ENCODE peak calls at places on chromosomes 4 and X, in five cellular contexts. H, Z, W, V and B are unnamed samples.

GRCh38 chr4:85445058-85445639 is 29.8 kb upstream of the ARHGAP24 start:
- DNase-seq in W (no peak), Z (no peak), V (no peak), H (no peak), B (no peak)

GRCh38 chr4:150104401-150105027 is 26.3 kb downstream of the DCLK2 start:
- DNase-seq in W (no peak), H (no peak), V (no peak), Z (no peak), B (no peak)

GRCh38 chr4:141599853-141600252 is 36.5 kb upstream of the IL15 start:
- DNase-seq in H (no peak), W (no peak), Z (no peak), V (no peak), B (no peak)

GRCh38 chr4:158446106-158446505 is 75.6 kb upstream of the RXFP1 start:
- DNase-seq in V (no peak), W (no peak), H (no peak), Z (no peak), B (no peak)

GRCh38 chrX:16885628-16886027 is 15.5 kb upstream of the RBBP7 start:
- DNase-seq in V (no peak), W (no peak), Z (no peak), H (no peak), B (no peak)

GRCh38 chrX:22383988-22384387 is 111.3 kb downstream of the CBLL2 start:
- DNase-seq in H (no peak), V (no peak), W (no peak), Z (no peak), B (no peak)

GRCh38 chr4:123398151-123398802 is 1.7 kb downstream of the SPRY1 start:
- DNase-seq in Z (peak), H (peak), V (peak), W (peak), B (peak)

GRCh38 chr4:105666693-105667092 is 41.8 kb downstream of the INTS12 start:
- DNase-seq in V (no peak), H (no peak), Z (no peak), W (no peak), B (no peak)

GRCh38 chr4:73860175-73860574 is 7.1 kb downstream of the PF4V1 start:
- DNase-seq in V (no peak), W (no peak), H (no peak), Z (no peak), B (no peak)

GRCh38 chr4:4969298-4969697 is 50.0 kb downstream of the CYTL1 start:
- DNase-seq in Z (no peak), H (no peak), V (no peak), W (no peak), B (no peak)

GRCh38 chrX:72124540-72125201 is 7.0 kb downstream of the RTL5 start:
- DNase-seq in Z (no peak), W (no peak), V (no peak), H (no peak), B (no peak)

GRCh38 chr4:80307183-80307735 is 28.3 kb upstream of the CFAP299 start:
- DNase-seq in W (no peak), Z (no peak), H (no peak), V (no peak), B (no peak)

GRCh38 chr4:100041646-100042045 is 91.6 kb upstream of the H2AZ1 start:
- DNase-seq in W (no peak), H (no peak), Z (no peak), V (no peak), B (no peak)

GRCh38 chrX:93673869-93674271 is at the start of gene FAM133A:
- DNase-seq in Z (no peak), V (no peak), W (no peak), H (no peak), B (no peak)

GRCh38 chr4:48079972-48080391 is 54.1 kb downstream of the TXK start:
- DNase-seq in V (no peak), W (no peak), H (no peak), Z (no peak), B (no peak)

GRCh38 chrX:152895724-152896420 is 2.0 kb upstream of the ZNF185 start:
- DNase-seq in V (peak), H (no peak), Z (no peak), W (no peak), B (no peak)

GRCh38 chr4:102246416-102246815 is 98.9 kb downstream of the SLC39A8 start:
- DNase-seq in Z (no peak), H (no peak), W (no peak), V (no peak), B (no peak)

GRCh38 chrX:55710701-55711100 is 6.8 kb upstream of the RRAGB start:
- DNase-seq in Z (no peak), H (no peak), W (no peak), V (no peak), B (no peak)

GRCh38 chr4:54764501-54764900 is 106.7 kb downstream of the KIT start:
- DNase-seq in W (no peak), V (no peak), Z (no peak), H (no peak), B (no peak)

GRCh38 chr4:73753215-73753614 is 12.8 kb downstream of the CXCL8 start:
- DNase-seq in Z (no peak), H (no peak), V (no peak), W (no peak), B (no peak)

GRCh38 chrX:68938244-68939004 is 109.6 kb downstream of the EFNB1 start:
- DNase-seq in W (no peak), Z (no peak), H (no peak), V (no peak), B (no peak)

GRCh38 chr4:8708401-8709021 is 115.9 kb downstream of the CPZ start:
- DNase-seq in H (no peak), W (no peak), Z (no peak), V (peak), B (peak)

GRCh38 chrX:150775569-150776350 is 82.6 kb downstream of the MTMR1 start:
- DNase-seq in V (no peak), Z (no peak), H (no peak), W (no peak), B (no peak)

GRCh38 chr4:152901205-152901604 is 34.9 kb upstream of the FHDC1 start:
- DNase-seq in W (no peak), V (no peak), H (no peak), Z (no peak), B (no peak)

GRCh38 chr4:137678796-137679195 is 146.5 kb upstream of the PCDH18 start:
- DNase-seq in W (no peak), V (no peak), Z (no peak), H (no peak), B (no peak)

GRCh38 chrX:62923093-62923492 is 428.0 kb downstream of the SPIN4 start:
- DNase-seq in W (no peak), H (no peak), Z (no peak), V (no peak), B (no peak)

GRCh38 chrX:115584715-115585114 is 23.7 kb downstream of the PLS3 start:
- DNase-seq in H (no peak), Z (no peak), W (no peak), V (no peak), B (no peak)

GRCh38 chr4:163492951-163493504 is 1.5 kb upstream of the TMA16 start:
- DNase-seq in Z (no peak), H (no peak), V (no peak), W (no peak), B (no peak)

GRCh38 chr4:6474705-6475457 is 2.5 kb upstream of the PPP2R2C start:
- DNase-seq in H (no peak), V (no peak), W (no peak), Z (no peak), B (no peak)

GRCh38 chr4:128782875-128783614 is 26.5 kb upstream of the JADE1 start:
- DNase-seq in Z (no peak), H (no peak), V (no peak), W (no peak), B (no peak)

GRCh38 chrX:65866146-65866545 is 173.7 kb downstream of the VSIG4 start:
- DNase-seq in Z (peak), V (no peak), H (peak), W (peak), B (no peak)

GRCh38 chrX:94065091-94065490 is 391.1 kb downstream of the FAM133A start:
- DNase-seq in Z (no peak), H (no peak), V (no peak), W (no peak), B (no peak)

GRCh38 chr4:107482546-107482945 is 237.5 kb downstream of the PAPSS1 start:
- DNase-seq in V (no peak), H (no peak), W (no peak), Z (no peak), B (no peak)

GRCh38 chr4:143287571-143287923 is 49.1 kb upstream of the GAB1 start:
- DNase-seq in W (no peak), V (no peak), Z (no peak), H (no peak), B (no peak)

GRCh38 chr4:784401-785331 is 41.3 kb downstream of the CPLX1 start:
- DNase-seq in W (no peak), V (no peak), H (no peak), Z (no peak), B (no peak)

GRCh38 chr4:42845586-42845985 is 46.9 kb upstream of the GRXCR1 start:
- DNase-seq in V (no peak), Z (no peak), W (no peak), H (no peak), B (no peak)

GRCh38 chr4:83113429-83113786 is 1.1 kb downstream of the PLAC8 start:
- DNase-seq in H (no peak), W (no peak), Z (no peak), V (no peak), B (no peak)